ENCODE peak calls at places on chromosomes 2 and 18, in six cellular contexts. One of them, this sample, is unnamed.

GRCh38 chr2:11478899-11479605 is 13.1 kb upstream of the E2F6 start:
- DNase-seq in sigmoid colon: no peak
- DNase-seq in upper lobe of right lung: no peak
- DNase-seq in thyroid gland: no peak
- DNase-seq in AG10803: no peak
- DNase-seq in bronchial epithelial cell: no peak
- DNase-seq in this sample: no peak

GRCh38 chr2:195561205-195562032 is 95.6 kb upstream of the SLC39A10 start:
- DNase-seq in AG10803: peak
- DNase-seq in sigmoid colon: no peak
- DNase-seq in bronchial epithelial cell: peak
- DNase-seq in upper lobe of right lung: no peak
- DNase-seq in thyroid gland: no peak
- DNase-seq in this sample: no peak

GRCh38 chr18:23890589-23890988 is 124.0 kb upstream of the TTC39C start:
- DNase-seq in AG10803: peak
- DNase-seq in bronchial epithelial cell: no peak
- DNase-seq in upper lobe of right lung: no peak
- DNase-seq in sigmoid colon: no peak
- DNase-seq in thyroid gland: no peak
- DNase-seq in this sample: peak

GRCh38 chr18:55384551-55385275 is 203.3 kb downstream of the TCF4 start:
- DNase-seq in sigmoid colon: no peak
- DNase-seq in thyroid gland: no peak
- DNase-seq in upper lobe of right lung: no peak
- DNase-seq in AG10803: peak
- DNase-seq in bronchial epithelial cell: peak
- DNase-seq in this sample: no peak

GRCh38 chr2:204544961-204545860 is at the start of gene PARD3B:
- DNase-seq in bronchial epithelial cell: peak
- DNase-seq in sigmoid colon: peak
- DNase-seq in upper lobe of right lung: peak
- DNase-seq in thyroid gland: peak
- DNase-seq in AG10803: peak
- DNase-seq in this sample: no peak

GRCh38 chr18:58848685-58849084 is 16.0 kb upstream of the ZNF532 start:
- DNase-seq in thyroid gland: no peak
- DNase-seq in sigmoid colon: no peak
- DNase-seq in bronchial epithelial cell: peak
- DNase-seq in upper lobe of right lung: no peak
- DNase-seq in AG10803: no peak
- DNase-seq in this sample: no peak

GRCh38 chr2:19819097-19820065 is 82.4 kb downstream of the TTC32 start:
- DNase-seq in sigmoid colon: no peak
- DNase-seq in upper lobe of right lung: no peak
- DNase-seq in AG10803: peak
- DNase-seq in bronchial epithelial cell: peak
- DNase-seq in thyroid gland: no peak
- DNase-seq in this sample: peak

GRCh38 chr18:44783371-44783770 is 102.7 kb downstream of the SETBP1 start:
- DNase-seq in thyroid gland: no peak
- DNase-seq in bronchial epithelial cell: no peak
- DNase-seq in AG10803: no peak
- DNase-seq in sigmoid colon: no peak
- DNase-seq in upper lobe of right lung: no peak
- DNase-seq in this sample: no peak

GRCh38 chr2:172137943-172138342 is 35.2 kb upstream of the DLX2 start:
- DNase-seq in thyroid gland: no peak
- DNase-seq in AG10803: no peak
- DNase-seq in sigmoid colon: no peak
- DNase-seq in upper lobe of right lung: no peak
- DNase-seq in bronchial epithelial cell: no peak
- DNase-seq in this sample: no peak

GRCh38 chr2:72112421-72112820 is 35.2 kb downstream of the CYP26B1 start:
- DNase-seq in AG10803: peak
- DNase-seq in thyroid gland: no peak
- DNase-seq in sigmoid colon: peak
- DNase-seq in upper lobe of right lung: no peak
- DNase-seq in bronchial epithelial cell: peak
- DNase-seq in this sample: peak

GRCh38 chr2:10149684-10150083 is 27.1 kb downstream of the RRM2 start:
- DNase-seq in sigmoid colon: no peak
- DNase-seq in upper lobe of right lung: peak
- DNase-seq in bronchial epithelial cell: no peak
- DNase-seq in thyroid gland: no peak
- DNase-seq in AG10803: no peak
- DNase-seq in this sample: no peak

GRCh38 chr2:62550466-62550865 is 44.5 kb upstream of the TMEM17 start:
- DNase-seq in sigmoid colon: no peak
- DNase-seq in thyroid gland: no peak
- DNase-seq in AG10803: peak
- DNase-seq in bronchial epithelial cell: no peak
- DNase-seq in upper lobe of right lung: no peak
- DNase-seq in this sample: no peak

GRCh38 chr2:23711979-23712755 is 214.8 kb downstream of the ATAD2B start:
- DNase-seq in bronchial epithelial cell: no peak
- DNase-seq in thyroid gland: peak
- DNase-seq in sigmoid colon: peak
- DNase-seq in AG10803: peak
- DNase-seq in upper lobe of right lung: no peak
- DNase-seq in this sample: peak

GRCh38 chr2:98134138-98134537 is 47.2 kb downstream of the VWA3B start:
- DNase-seq in thyroid gland: no peak
- DNase-seq in upper lobe of right lung: peak
- DNase-seq in AG10803: no peak
- DNase-seq in bronchial epithelial cell: no peak
- DNase-seq in sigmoid colon: no peak
- DNase-seq in this sample: peak

GRCh38 chr2:218448934-218449333 is 30.0 kb downstream of the VIL1 start:
- DNase-seq in bronchial epithelial cell: peak
- DNase-seq in sigmoid colon: no peak
- DNase-seq in AG10803: peak
- DNase-seq in thyroid gland: no peak
- DNase-seq in upper lobe of right lung: no peak
- DNase-seq in this sample: no peak

GRCh38 chr18:63965716-63966330 is 4.1 kb upstream of the SERPINB8 start:
- DNase-seq in AG10803: no peak
- DNase-seq in upper lobe of right lung: no peak
- DNase-seq in sigmoid colon: no peak
- DNase-seq in thyroid gland: no peak
- DNase-seq in bronchial epithelial cell: no peak
- DNase-seq in this sample: no peak

GRCh38 chr2:73203055-73203681 is 794 bp downstream of the NOTO start:
- DNase-seq in AG10803: no peak
- DNase-seq in bronchial epithelial cell: no peak
- DNase-seq in sigmoid colon: no peak
- DNase-seq in upper lobe of right lung: peak
- DNase-seq in thyroid gland: peak
- DNase-seq in this sample: no peak

GRCh38 chr2:233210843-233211600 is 40.5 kb upstream of the ATG16L1 start:
- DNase-seq in bronchial epithelial cell: peak
- DNase-seq in upper lobe of right lung: peak
- DNase-seq in AG10803: peak
- DNase-seq in sigmoid colon: peak
- DNase-seq in thyroid gland: peak
- DNase-seq in this sample: peak

GRCh38 chr2:201574754-201575153 is 68.5 kb downstream of the TMEM237 start:
- DNase-seq in thyroid gland: no peak
- DNase-seq in bronchial epithelial cell: no peak
- DNase-seq in sigmoid colon: no peak
- DNase-seq in upper lobe of right lung: no peak
- DNase-seq in AG10803: no peak
- DNase-seq in this sample: no peak

GRCh38 chr18:63683152-63683551 is 19.6 kb upstream of the SERPINB11 start:
- DNase-seq in upper lobe of right lung: no peak
- DNase-seq in AG10803: peak
- DNase-seq in sigmoid colon: no peak
- DNase-seq in thyroid gland: no peak
- DNase-seq in bronchial epithelial cell: peak
- DNase-seq in this sample: peak

GRCh38 chr18:57921708-57922107 is 118.6 kb upstream of the ATP8B1 start:
- DNase-seq in thyroid gland: no peak
- DNase-seq in upper lobe of right lung: no peak
- DNase-seq in bronchial epithelial cell: peak
- DNase-seq in sigmoid colon: no peak
- DNase-seq in AG10803: peak
- DNase-seq in this sample: no peak

GRCh38 chr2:219662566-219662965 is 35.1 kb downstream of the SLC4A3 start:
- DNase-seq in AG10803: no peak
- DNase-seq in thyroid gland: no peak
- DNase-seq in bronchial epithelial cell: no peak
- DNase-seq in sigmoid colon: no peak
- DNase-seq in upper lobe of right lung: no peak
- DNase-seq in this sample: no peak

GRCh38 chr2:95359035-95359434 is 43.5 kb upstream of the FAHD2A start:
- DNase-seq in AG10803: peak
- DNase-seq in bronchial epithelial cell: peak
- DNase-seq in upper lobe of right lung: no peak
- DNase-seq in thyroid gland: no peak
- DNase-seq in sigmoid colon: no peak
- DNase-seq in this sample: peak

GRCh38 chr2:64081046-64081445 is 61.8 kb upstream of the VPS54 start:
- DNase-seq in thyroid gland: no peak
- DNase-seq in sigmoid colon: no peak
- DNase-seq in upper lobe of right lung: no peak
- DNase-seq in AG10803: no peak
- DNase-seq in bronchial epithelial cell: no peak
- DNase-seq in this sample: no peak

GRCh38 chr2:138029238-138029637 is 65.0 kb downstream of the HNMT start:
- DNase-seq in AG10803: peak
- DNase-seq in upper lobe of right lung: no peak
- DNase-seq in thyroid gland: no peak
- DNase-seq in sigmoid colon: no peak
- DNase-seq in bronchial epithelial cell: no peak
- DNase-seq in this sample: peak

GRCh38 chr2:101255501-101255900 is 2.8 kb downstream of the CNOT11 start:
- DNase-seq in thyroid gland: no peak
- DNase-seq in sigmoid colon: no peak
- DNase-seq in upper lobe of right lung: no peak
- DNase-seq in AG10803: peak
- DNase-seq in bronchial epithelial cell: peak
- DNase-seq in this sample: peak

GRCh38 chr2:79887747-79888374 is 375.0 kb downstream of the CTNNA2 start:
- DNase-seq in AG10803: peak
- DNase-seq in thyroid gland: no peak
- DNase-seq in sigmoid colon: no peak
- DNase-seq in upper lobe of right lung: no peak
- DNase-seq in bronchial epithelial cell: peak
- DNase-seq in this sample: peak

GRCh38 chr18:26617151-26617554 is 68.8 kb upstream of the KCTD1 start:
- DNase-seq in thyroid gland: no peak
- DNase-seq in bronchial epithelial cell: peak
- DNase-seq in sigmoid colon: no peak
- DNase-seq in AG10803: peak
- DNase-seq in upper lobe of right lung: no peak
- DNase-seq in this sample: peak

GRCh38 chr2:108536911-108537310 is 2.6 kb downstream of the LIMS1 start:
- DNase-seq in thyroid gland: no peak
- DNase-seq in upper lobe of right lung: no peak
- DNase-seq in AG10803: no peak
- DNase-seq in bronchial epithelial cell: no peak
- DNase-seq in sigmoid colon: no peak
- DNase-seq in this sample: no peak

GRCh38 chr2:151483546-151483945 is 73.8 kb downstream of the RIF1 start:
- DNase-seq in thyroid gland: peak
- DNase-seq in AG10803: no peak
- DNase-seq in bronchial epithelial cell: no peak
- DNase-seq in sigmoid colon: no peak
- DNase-seq in upper lobe of right lung: no peak
- DNase-seq in this sample: no peak
- TF ChIP-seq CTCF in thyroid gland: no peak
- TF ChIP-seq CTCF in AG10803: no peak
- TF ChIP-seq CTCF in bronchial epithelial cell: no peak
- TF ChIP-seq CTCF in sigmoid colon: no peak
- TF ChIP-seq CTCF in upper lobe of right lung: no peak
- TF ChIP-seq CTCF in this sample: no peak

DNA sequence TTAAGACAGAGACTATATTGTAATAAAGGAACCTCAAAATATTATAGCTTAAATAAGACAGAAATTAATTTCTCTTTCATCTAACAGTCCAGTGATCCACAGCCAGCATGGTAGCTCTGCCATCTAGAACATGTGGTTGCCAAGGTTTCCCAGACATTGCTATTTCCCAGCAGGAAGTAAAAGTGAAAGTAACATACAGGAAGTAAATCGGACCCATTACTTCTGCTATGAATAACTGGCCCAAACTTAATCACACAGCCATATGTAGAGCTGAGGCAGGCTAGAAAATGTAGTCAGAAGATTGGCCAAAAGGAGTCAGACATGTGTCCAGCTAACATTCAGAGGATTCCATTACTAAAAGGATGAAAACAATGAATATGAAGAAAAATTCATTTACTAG is 71.0 kb downstream of the NOL4 start:
- DNase-seq in upper lobe of right lung: no peak
- DNase-seq in thyroid gland: no peak
- DNase-seq in bronchial epithelial cell: peak
- DNase-seq in AG10803: peak
- DNase-seq in sigmoid colon: no peak
- DNase-seq in this sample: peak
- H3K4me3 ChIP-seq in upper lobe of right lung: peak
- H3K4me3 ChIP-seq in thyroid gland: no peak
- H3K4me3 ChIP-seq in bronchial epithelial cell: no peak
- H3K4me3 ChIP-seq in AG10803: peak
- H3K4me3 ChIP-seq in sigmoid colon: no peak
- H3K4me3 ChIP-seq in this sample: no peak

GRCh38 chr2:207115715-207116364 is 49.9 kb downstream of the KLF7 start:
- DNase-seq in AG10803: peak
- DNase-seq in upper lobe of right lung: no peak
- DNase-seq in thyroid gland: no peak
- DNase-seq in sigmoid colon: peak
- DNase-seq in bronchial epithelial cell: no peak
- DNase-seq in this sample: no peak
- TF ChIP-seq CTCF in AG10803: peak
- TF ChIP-seq CTCF in upper lobe of right lung: peak
- TF ChIP-seq CTCF in thyroid gland: no peak
- TF ChIP-seq CTCF in sigmoid colon: no peak
- TF ChIP-seq CTCF in bronchial epithelial cell: no peak
- TF ChIP-seq CTCF in this sample: no peak

GRCh38 chr2:154698238-154698788 is at the start of gene KCNJ3:
- DNase-seq in upper lobe of right lung: no peak
- DNase-seq in bronchial epithelial cell: no peak
- DNase-seq in sigmoid colon: no peak
- DNase-seq in thyroid gland: no peak
- DNase-seq in AG10803: no peak
- DNase-seq in this sample: no peak

GRCh38 chr2:154698789-154699559 is 479 bp downstream of the KCNJ3 start:
- DNase-seq in bronchial epithelial cell: no peak
- DNase-seq in sigmoid colon: peak
- DNase-seq in AG10803: no peak
- DNase-seq in upper lobe of right lung: no peak
- DNase-seq in thyroid gland: no peak
- DNase-seq in this sample: no peak

GRCh38 chr2:154697422-154698237 is 865 bp upstream of the KCNJ3 start:
- DNase-seq in AG10803: no peak
- DNase-seq in upper lobe of right lung: peak
- DNase-seq in bronchial epithelial cell: no peak
- DNase-seq in thyroid gland: peak
- DNase-seq in sigmoid colon: no peak
- DNase-seq in this sample: no peak

GRCh38 chr2:154700142-154700541 is 1.6 kb downstream of the KCNJ3 start:
- DNase-seq in upper lobe of right lung: no peak
- DNase-seq in AG10803: no peak
- DNase-seq in sigmoid colon: no peak
- DNase-seq in bronchial epithelial cell: no peak
- DNase-seq in thyroid gland: no peak
- DNase-seq in this sample: no peak

GRCh38 chr2:154699560-154699901 is 1.0 kb downstream of the KCNJ3 start:
- DNase-seq in bronchial epithelial cell: no peak
- DNase-seq in thyroid gland: no peak
- DNase-seq in sigmoid colon: no peak
- DNase-seq in upper lobe of right lung: no peak
- DNase-seq in AG10803: no peak
- DNase-seq in this sample: no peak
- H3K4me3 ChIP-seq in bronchial epithelial cell: no peak
- H3K4me3 ChIP-seq in thyroid gland: no peak
- H3K4me3 ChIP-seq in sigmoid colon: no peak
- H3K4me3 ChIP-seq in upper lobe of right lung: no peak
- H3K4me3 ChIP-seq in AG10803: no peak
- H3K4me3 ChIP-seq in this sample: no peak

This sample was measured in astrocyte of the cerebellum.